ENCODE peak calls at places on chromosomes 13 and 19, in six cellular contexts. I is GM12892, H is K562, D is H1, K is GM12878, O is HepG2. L is an unnamed sample.

GRCh38 chr13:21476893-21477472 is 17.9 kb upstream of the ZDHHC20 start:
- DNase-seq in O (peak), K (peak), I (peak), D (peak), H (peak), L (peak)

GRCh38 chr19:8017808-8018207 is 12.4 kb upstream of the ELAVL1 start:
- DNase-seq in H (peak), K (no peak), O (peak), I (peak), D (no peak), L (peak)

GRCh38 chr13:114059428-114059827 is 73.0 kb downstream of the RASA3 start:
- DNase-seq in K (no peak), I (no peak), D (no peak), H (no peak), O (no peak), L (no peak)

GRCh38 chr19:39299832-39300231 is 3.6 kb downstream of the IFNL1 start:
- DNase-seq in K (no peak), H (no peak), I (no peak), O (no peak), D (no peak), L (no peak)

GRCh38 chr13:21413013-21413412 is 46.1 kb downstream of the ZDHHC20 start:
- DNase-seq in I (no peak), O (no peak), D (no peak), K (no peak), H (no peak), L (no peak)

GRCh38 chr19:42176990-42177685 is 40.3 kb downstream of the DEDD2 start:
- DNase-seq in D (peak), O (peak), H (peak), K (no peak), I (peak), L (peak)

GRCh38 chr19:47186337-47187022 is 44.5 kb downstream of the BBC3 start:
- DNase-seq in H (no peak), D (no peak), O (no peak), I (peak), K (peak), L (peak)

GRCh38 chr13:98476106-98476505 is 100.8 kb downstream of the STK24 start:
- DNase-seq in D (no peak), I (peak), O (no peak), K (no peak), H (no peak), L (peak)

GRCh38 chr19:23527797-23528196 is 132.5 kb upstream of the ZNF91 start:
- DNase-seq in O (no peak), D (no peak), I (no peak), H (no peak), K (peak), L (peak)

GRCh38 chr19:8821748-8822241 is 10.3 kb downstream of the ZNF558 start:
- DNase-seq in I (no peak), O (no peak), H (no peak), K (no peak), D (no peak), L (no peak)

GRCh38 chr19:50344661-50345318 is 15.6 kb upstream of the KCNC3 start:
- DNase-seq in I (no peak), D (no peak), H (no peak), O (no peak), K (peak), L (no peak)

GRCh38 chr13:113090806-113091205 is 14.8 kb upstream of the F7 start:
- DNase-seq in D (no peak), I (no peak), O (no peak), K (no peak), H (no peak), L (no peak)

GRCh38 chr19:33960566-33960965 is 163.9 kb downstream of the KCTD15 start:
- DNase-seq in H (no peak), D (peak), I (no peak), K (no peak), O (no peak), L (no peak)

GRCh38 chr13:24304620-24305019 is 4.8 kb upstream of the C1QTNF9 start:
- DNase-seq in O (no peak), D (no peak), K (no peak), I (no peak), H (no peak), L (no peak)

GRCh38 chr13:113918580-113918979 is 54.7 kb upstream of the GAS6 start:
- DNase-seq in O (no peak), I (no peak), D (peak), K (no peak), H (no peak), L (no peak)

GRCh38 chr19:35545855-35546381 is 492 bp downstream of the TMEM147 start:
- DNase-seq in I (peak), O (no peak), D (no peak), K (peak), H (peak), L (peak)

GRCh38 chr19:35063940-35064818 is 22.7 kb downstream of the HPN start:
- DNase-seq in I (no peak), D (no peak), K (no peak), H (no peak), O (no peak), L (no peak)

GRCh38 chr19:54478677-54479266 is 5.7 kb upstream of the CDC42EP5 start:
- DNase-seq in K (no peak), O (peak), H (peak), D (peak), I (no peak), L (no peak)

GRCh38 chr13:45385320-45385719 is 32.9 kb downstream of the SLC25A30 start:
- DNase-seq in H (no peak), K (no peak), I (no peak), D (no peak), O (no peak), L (no peak)

GRCh38 chr19:29965529-29965928 is 23.5 kb downstream of the URI1 start:
- DNase-seq in I (no peak), K (no peak), H (no peak), D (no peak), O (no peak), L (no peak)

GRCh38 chr13:106446011-106446410 is 89.5 kb downstream of the EFNB2 start:
- DNase-seq in K (no peak), O (no peak), H (no peak), I (no peak), D (no peak), L (no peak)

GRCh38 chr13:111031531-111031961 is 83.6 kb upstream of the ARHGEF7 start:
- DNase-seq in O (no peak), I (no peak), H (no peak), D (peak), K (no peak), L (no peak)

GRCh38 chr13:100097821-100098220 is 8.9 kb downstream of the PCCA start:
- DNase-seq in I (no peak), O (no peak), D (no peak), K (no peak), H (no peak), L (no peak)

GRCh38 chr13:111382411-111382810 is 62.0 kb downstream of the TEX29 start:
- DNase-seq in O (no peak), H (no peak), I (no peak), D (no peak), K (no peak), L (no peak)

GRCh38 chr19:21321134-21321533 is 8.1 kb downstream of the ZNF708 start:
- DNase-seq in D (no peak), I (no peak), H (no peak), O (no peak), K (no peak), L (no peak)

GRCh38 chr13:91045351-91046034 is 302.0 kb upstream of the MIR17HG start:
- DNase-seq in O (no peak), I (no peak), H (peak), D (no peak), K (no peak), L (no peak)

GRCh38 chr13:30091691-30092090 is 215.7 kb downstream of the KATNAL1 start:
- DNase-seq in K (no peak), O (no peak), I (no peak), H (no peak), D (no peak), L (no peak)

GRCh38 chr19:12731337-12731736 is 3.1 kb downstream of the TRIR start:
- DNase-seq in D (no peak), K (no peak), O (no peak), I (no peak), H (no peak), L (no peak)
- TF ChIP-seq POLR2A in D (no peak), K (no peak), O (no peak), I (no peak), H (no peak), L (no peak)

GRCh38 chr19:5255602-5256231 is 84.9 kb downstream of the PTPRS start:
- DNase-seq in K (no peak), H (peak), D (no peak), O (no peak), I (no peak), L (no peak)
- TF ChIP-seq TAF1 in K (no peak), H (no peak), D (no peak), O (no peak), I (no peak), L (no peak)

DNA sequence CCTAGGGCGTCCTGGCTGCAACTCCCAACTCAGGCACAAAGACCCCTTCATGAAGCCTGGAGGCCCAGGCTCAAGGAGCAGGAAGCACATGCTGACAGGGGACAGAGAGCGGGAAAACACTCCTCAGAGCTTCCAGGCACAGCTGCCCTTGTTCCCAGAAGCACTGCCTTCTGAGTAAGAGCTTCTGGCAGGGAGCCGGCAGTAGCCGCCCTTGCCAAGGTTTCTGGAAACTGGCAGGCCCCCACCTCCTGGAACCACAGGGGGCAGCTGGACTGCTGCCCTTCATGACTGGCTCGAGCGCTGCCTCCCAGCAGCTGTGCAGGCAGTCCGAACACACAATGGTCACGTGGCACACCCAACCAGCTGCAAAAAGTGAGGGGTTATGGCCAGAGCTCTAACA is 33.6 kb upstream of the EPHX3 start:
- DNase-seq in K (no peak), H (no peak), I (no peak), D (no peak), O (no peak), L (no peak)
- TF ChIP-seq POLR2AphosphoS5 in K (no peak), H (no peak), I (no peak), D (no peak), O (no peak), L (no peak)

DNA sequence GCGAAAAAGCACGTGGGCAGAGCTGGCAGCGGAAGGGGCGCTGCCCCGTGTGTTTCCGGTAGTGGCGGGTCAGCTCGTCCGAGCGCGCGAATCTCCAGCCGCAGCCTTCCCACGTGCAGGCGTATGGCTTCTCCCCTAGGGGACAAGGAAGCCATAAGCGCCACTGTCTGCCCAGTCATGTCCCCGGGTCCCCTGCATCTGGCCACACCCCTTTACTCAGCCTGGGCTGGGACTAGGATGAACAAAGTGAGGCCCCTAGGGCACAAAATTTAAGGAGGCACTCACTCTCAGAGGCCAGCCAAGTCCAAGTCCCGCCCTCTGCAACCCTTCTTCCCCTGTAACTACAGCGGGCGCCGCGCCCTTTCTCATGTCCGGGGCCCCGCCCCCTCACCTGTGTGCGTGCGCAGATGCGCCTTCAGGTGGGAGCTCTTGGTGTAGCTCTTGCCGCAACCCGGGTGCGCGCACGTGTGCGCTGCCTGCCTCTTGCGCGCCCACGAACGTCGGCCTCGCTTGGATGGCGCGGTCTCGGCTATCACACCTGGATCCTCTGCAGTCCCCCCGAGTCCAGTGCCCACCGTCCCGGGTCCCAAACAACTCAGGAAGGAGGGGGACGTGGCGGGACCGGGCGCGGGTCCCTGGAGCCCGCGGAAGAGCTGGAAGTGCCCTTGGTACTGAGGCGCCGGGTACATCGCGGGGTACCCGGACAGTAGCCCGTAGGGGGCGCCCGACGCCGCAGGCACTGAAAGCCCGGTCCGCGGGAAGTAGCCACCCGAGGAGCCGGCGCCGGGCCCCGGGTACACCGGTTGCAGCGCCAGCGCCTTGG is 1.9 kb downstream of the KLF1 start:
- DNase-seq in D (peak), O (peak), H (peak), I (peak), K (peak), L (peak)
- TF ChIP-seq POLR2A in D (peak), O (peak), H (peak), I (no peak), K (peak), L (no peak)

DNA sequence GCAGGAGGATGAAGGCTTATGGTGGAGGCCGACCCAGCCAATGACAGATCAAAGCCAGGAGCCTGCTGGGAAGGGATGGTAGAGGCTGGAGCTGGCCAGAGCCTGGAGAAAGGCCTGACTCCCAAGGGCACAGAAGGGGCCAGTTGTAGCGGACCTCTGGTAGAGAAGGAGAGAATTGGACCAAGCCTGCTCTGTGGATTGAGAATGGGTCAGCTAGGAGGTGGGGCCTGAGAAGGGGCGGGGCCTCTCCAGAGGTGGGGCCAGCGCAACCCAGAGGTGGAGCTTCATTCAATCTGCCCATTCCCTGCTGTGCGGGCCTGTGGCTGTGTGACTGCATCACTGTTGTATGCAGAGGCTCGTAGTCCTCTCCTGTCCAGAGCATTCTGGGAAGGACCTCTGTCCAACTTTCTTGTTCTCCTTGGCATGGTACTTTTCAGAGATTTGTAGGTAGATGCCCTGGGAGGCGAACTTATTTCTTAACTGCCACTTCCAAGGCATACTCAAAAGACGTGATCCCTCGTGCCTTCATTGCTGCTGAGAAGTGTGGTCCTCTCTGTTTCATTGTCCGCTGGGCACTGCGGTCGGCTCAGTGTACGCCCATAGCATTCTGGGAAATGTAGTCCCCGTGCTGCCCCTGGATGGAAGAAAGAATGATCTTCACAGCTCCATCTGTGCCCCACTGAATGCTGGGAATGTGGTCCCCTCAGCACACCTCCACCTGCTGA is 6.7 kb downstream of the GRIN2D start:
- DNase-seq in K (no peak), D (peak), I (no peak), O (peak), H (peak), L (no peak)
- TF ChIP-seq TAF1 in K (no peak), D (no peak), I (no peak), O (peak), H (no peak), L (no peak)

DNA sequence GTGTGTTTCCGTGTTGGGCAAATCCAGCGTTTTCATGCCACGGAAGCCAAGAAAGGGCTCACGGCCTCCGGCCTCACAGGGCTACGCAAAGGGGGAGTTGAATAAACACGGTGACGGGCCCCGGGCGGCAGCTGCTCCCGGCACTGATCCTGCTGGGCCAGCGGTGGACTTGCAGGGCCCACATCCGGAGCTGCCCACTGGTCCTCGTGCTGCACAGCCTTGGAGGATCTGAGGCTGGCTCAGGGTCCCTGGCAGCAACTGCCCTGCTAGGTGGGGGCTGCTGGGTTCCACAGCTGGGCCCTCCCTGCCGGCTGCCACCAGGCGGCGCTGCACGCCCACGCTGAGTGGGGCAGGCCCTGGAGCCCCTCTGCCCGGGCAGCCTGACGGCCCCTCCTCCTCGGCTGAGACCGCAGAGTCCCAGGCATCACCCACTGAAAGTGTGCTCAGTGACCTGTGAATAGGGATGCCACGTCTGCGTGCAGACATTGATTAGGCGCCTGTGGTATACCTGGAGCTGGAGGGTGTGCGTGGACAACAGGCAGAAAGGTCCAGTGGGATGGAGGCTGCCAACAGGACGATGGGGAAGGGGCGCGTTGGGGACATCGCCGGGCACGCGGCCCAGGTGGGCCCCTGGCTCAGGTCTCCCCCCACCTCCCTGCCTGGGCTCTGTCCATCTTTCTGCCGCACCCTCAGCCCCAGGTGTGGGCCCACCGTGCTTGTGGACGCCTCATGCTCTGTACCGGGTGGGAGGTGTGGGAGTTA is 5.3 kb upstream of the HCN2 start:
- DNase-seq in O (no peak), D (peak), K (no peak), I (peak), H (peak), L (peak)
- TF ChIP-seq POLR2AphosphoS5 in O (peak), D (peak), K (peak), I (peak), H (peak), L (peak)